ENCODE peak calls at places on chromosomes 12 and 14, in eight cellular contexts. M is tibial nerve, U is esophagus squamous epithelium, Y is RWPE2, P is AG09309, D is BE2C, Q is AG10803, J is heart right ventricle. E is an unnamed sample.

GRCh38 chr12:68855771-68856170 is 47.8 kb downstream of the MDM2 start:
- DNase-seq in Q (no peak), U (no peak), D (no peak), M (no peak), Y (no peak), J (no peak), P (no peak), E (no peak)

GRCh38 chr12:7303230-7303629 is 642 bp upstream of the ACSM4 start:
- DNase-seq in Y (no peak), D (no peak), M (no peak), J (no peak), Q (peak), P (no peak), U (no peak), E (no peak)

GRCh38 chr14:33509927-33510535 is 440.8 kb downstream of the EGLN3 start:
- DNase-seq in U (no peak), J (no peak), P (peak), M (no peak), D (peak), Q (peak), Y (no peak), E (peak)

GRCh38 chr14:56196274-56196673 is 78.1 kb downstream of the PELI2 start:
- DNase-seq in U (no peak), Y (no peak), J (no peak), M (no peak), D (no peak), Q (peak), P (peak), E (no peak)

GRCh38 chr12:113075137-113075683 is 18.7 kb downstream of the DTX1 start:
- DNase-seq in M (no peak), Y (no peak), U (no peak), D (no peak), Q (no peak), J (no peak), P (no peak), E (no peak)

GRCh38 chr12:6632026-6632978 is 3.5 kb downstream of the LPAR5 start:
- DNase-seq in Y (no peak), J (no peak), U (no peak), Q (no peak), P (no peak), M (no peak), D (peak), E (no peak)

GRCh38 chr14:95514131-95515079 is 2.0 kb downstream of the SYNE3 start:
- DNase-seq in P (no peak), Q (no peak), Y (peak), D (no peak), J (no peak), M (no peak), U (no peak), E (no peak)

GRCh38 chr14:102594514-102595175 is 2.2 kb downstream of the RCOR1 start:
- DNase-seq in U (no peak), J (peak), M (peak), D (peak), Y (no peak), P (no peak), Q (peak), E (no peak)

GRCh38 chr12:92438641-92439396 is 264.0 kb upstream of the PLEKHG7 start:
- DNase-seq in Y (no peak), P (no peak), J (no peak), Q (peak), D (no peak), U (no peak), M (no peak), E (no peak)

GRCh38 chr14:42556551-42556950 is 949.9 kb downstream of the LRFN5 start:
- DNase-seq in Y (no peak), J (no peak), P (no peak), D (no peak), U (no peak), M (no peak), Q (no peak), E (no peak)

GRCh38 chr14:68644101-68644500 is 148.8 kb downstream of the ZFP36L1 start:
- DNase-seq in J (no peak), Q (no peak), Y (no peak), U (no peak), P (no peak), M (no peak), D (no peak), E (no peak)

GRCh38 chr12:28955491-28955890 is 193.6 kb upstream of the FAR2 start:
- DNase-seq in U (no peak), D (no peak), Q (peak), P (no peak), M (no peak), J (no peak), Y (no peak), E (no peak)

GRCh38 chr12:3491938-3492867 is 1.2 kb downstream of the PRMT8 start:
- DNase-seq in J (peak), D (no peak), U (no peak), Y (no peak), M (no peak), Q (peak), P (peak), E (no peak)

GRCh38 chr12:24307716-24308335 is 358.4 kb upstream of the SOX5 start:
- DNase-seq in P (no peak), J (no peak), D (no peak), M (no peak), U (no peak), Y (no peak), Q (no peak), E (no peak)

GRCh38 chr12:1203735-1204019 is 212.7 kb downstream of the ERC1 start:
- DNase-seq in Q (peak), M (no peak), D (no peak), J (no peak), U (no peak), P (no peak), Y (no peak), E (no peak)

GRCh38 chr12:5694759-5695409 is 250.2 kb downstream of the ANO2 start:
- DNase-seq in J (no peak), Q (peak), U (no peak), D (no peak), M (no peak), Y (no peak), P (peak), E (no peak)

GRCh38 chr12:92340441-92341332 is 195.0 kb upstream of the BTG1 start:
- DNase-seq in U (no peak), J (no peak), Q (no peak), M (no peak), P (no peak), D (peak), Y (no peak), E (no peak)

GRCh38 chr14:50823051-50823762 is 7.8 kb downstream of the NIN start:
- DNase-seq in U (no peak), Q (peak), D (no peak), J (no peak), P (no peak), M (no peak), Y (no peak), E (no peak)

GRCh38 chr12:14991069-14991468 is 18.2 kb downstream of the PDE6H start:
- DNase-seq in J (no peak), M (no peak), P (no peak), U (no peak), Q (no peak), Y (no peak), D (no peak), E (no peak)

GRCh38 chr12:56718167-56718566 is 6.9 kb downstream of the NACA start:
- DNase-seq in U (no peak), M (no peak), Q (no peak), Y (no peak), J (no peak), D (no peak), P (no peak), E (no peak)

GRCh38 chr12:88310069-88310468 is 168.0 kb downstream of the TMTC3 start:
- DNase-seq in Y (no peak), U (no peak), P (peak), D (no peak), M (no peak), J (peak), Q (peak), E (no peak)

GRCh38 chr12:93134175-93134574 is 205.1 kb upstream of the EEA1 start:
- DNase-seq in Y (no peak), M (no peak), Q (no peak), P (no peak), D (no peak), J (no peak), U (no peak), E (no peak)

GRCh38 chr12:110284597-110284996 is 3.5 kb downstream of the ATP2A2 start:
- DNase-seq in Y (no peak), M (no peak), P (no peak), J (no peak), D (no peak), U (no peak), Q (no peak), E (no peak)

GRCh38 chr12:110280784-110281548 is at the start of gene ATP2A2:
- DNase-seq in Q (peak), U (peak), D (peak), P (no peak), M (peak), Y (peak), J (peak), E (no peak)

GRCh38 chr12:110281549-110282342 is 699 bp downstream of the ATP2A2 start:
- DNase-seq in U (no peak), D (peak), Q (peak), J (peak), Y (no peak), M (peak), P (no peak), E (no peak)

GRCh38 chr12:110282343-110282860 is 1.4 kb downstream of the ATP2A2 start:
- DNase-seq in U (no peak), Y (no peak), Q (no peak), J (no peak), D (no peak), M (no peak), P (no peak), E (no peak)

GRCh38 chr12:110282956-110283817 is 2.1 kb downstream of the ATP2A2 start:
- DNase-seq in Q (peak), M (no peak), J (no peak), Y (no peak), P (no peak), U (no peak), D (no peak), E (no peak)
- H3K4me3 ChIP-seq in Q (peak), M (peak), J (peak), Y (peak), P (peak), U (peak), D (peak), E (peak)

GRCh38 chr14:23566782-23567185 is 807 bp downstream of the AP1G2 start:
- DNase-seq in P (no peak), Y (no peak), Q (peak), J (no peak), U (no peak), M (no peak), D (no peak), E (no peak)
- TF ChIP-seq CTCF in P (peak), Y (no peak), Q (peak), J (peak), U (no peak), M (no peak), D (peak), E (peak)

DNA sequence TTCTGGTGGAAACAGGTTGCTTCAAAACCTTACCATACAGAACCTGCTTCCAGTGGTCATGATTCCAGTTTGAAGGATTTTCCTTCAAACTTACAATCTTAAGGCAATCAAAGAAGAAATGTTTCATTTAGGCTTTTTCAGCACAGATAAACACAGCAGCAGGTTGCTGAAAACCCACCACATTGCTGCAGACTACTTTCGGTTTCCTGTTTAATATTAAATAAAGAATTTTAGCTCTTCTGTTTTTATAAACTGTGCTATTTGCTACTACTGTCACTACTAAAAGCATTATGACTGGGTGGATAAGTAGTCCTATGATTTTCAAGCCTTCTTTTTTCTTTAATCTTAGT is 13.2 kb upstream of the FOXN3 start:
- DNase-seq in U (no peak), J (no peak), D (no peak), M (no peak), Y (no peak), Q (no peak), P (no peak), E (no peak)
- H3K4me3 ChIP-seq in U (peak), J (peak), D (no peak), M (peak), Y (no peak), Q (peak), P (no peak), E (no peak)

GRCh38 chr12:12549426-12549825 is 13.2 kb downstream of the DUSP16 start:
- DNase-seq in M (no peak), J (no peak), U (no peak), P (no peak), Q (no peak), D (no peak), Y (no peak), E (no peak)
- TF ChIP-seq CTCF in M (no peak), J (no peak), U (no peak), P (no peak), Q (no peak), D (no peak), Y (no peak), E (no peak)

GRCh38 chr14:104086210-104086660 is 735 bp downstream of the ASPG start:
- DNase-seq in Y (peak), J (no peak), Q (no peak), U (no peak), M (no peak), D (peak), P (no peak), E (no peak)
- H3K4me3 ChIP-seq in Y (no peak), J (peak), Q (no peak), U (no peak), M (peak), D (no peak), P (no peak), E (no peak)

GRCh38 chr12:121441555-121441954 is 41.6 kb downstream of the RNF34 start:
- DNase-seq in P (no peak), Q (no peak), M (no peak), Y (no peak), D (peak), J (no peak), U (no peak), E (no peak)
- TF ChIP-seq CTCF in P (peak), Q (peak), M (no peak), Y (no peak), D (peak), J (no peak), U (no peak), E (peak)

E was measured in epithelial cell of proximal tubule.